ENCODE peak calls at places on chromosome X, in nine cellular contexts. One of them, this sample, is unnamed.

GRCh38 chrX:24391362-24391761 is 30.9 kb downstream of the SUPT20HL1 start:
- DNase-seq in T47D: no peak
- DNase-seq in hypothalamus: no peak
- DNase-seq in dermis microvascular lymphatic vessel endothelial cell: no peak
- DNase-seq in GOT3: no peak
- DNase-seq in activated CD4-positive, alpha-beta T cell treated with anti-CD3 and anti-CD28 coated beads for 1 hour: no peak
- DNase-seq in WTC11: no peak
- DNase-seq in astrocyte of the hippocampus: no peak
- DNase-seq in GDM1: no peak
- DNase-seq in this sample: no peak

GRCh38 chrX:63919081-63919480 is 134.1 kb upstream of the ARHGEF9 start:
- DNase-seq in hypothalamus: no peak
- DNase-seq in dermis microvascular lymphatic vessel endothelial cell: no peak
- DNase-seq in astrocyte of the hippocampus: no peak
- DNase-seq in WTC11: no peak
- DNase-seq in T47D: no peak
- DNase-seq in GDM1: no peak
- DNase-seq in GOT3: no peak
- DNase-seq in activated CD4-positive, alpha-beta T cell treated with anti-CD3 and anti-CD28 coated beads for 1 hour: no peak
- DNase-seq in this sample: no peak

GRCh38 chrX:14886252-14886651 is 13.0 kb downstream of the MOSPD2 start:
- DNase-seq in astrocyte of the hippocampus: no peak
- DNase-seq in T47D: no peak
- DNase-seq in GOT3: no peak
- DNase-seq in hypothalamus: no peak
- DNase-seq in activated CD4-positive, alpha-beta T cell treated with anti-CD3 and anti-CD28 coated beads for 1 hour: no peak
- DNase-seq in dermis microvascular lymphatic vessel endothelial cell: no peak
- DNase-seq in GDM1: no peak
- DNase-seq in WTC11: no peak
- DNase-seq in this sample: no peak

GRCh38 chrX:1727531-1728027 is 112.7 kb downstream of the ASMT start:
- DNase-seq in WTC11: peak; percentile 50
- DNase-seq in activated CD4-positive, alpha-beta T cell treated with anti-CD3 and anti-CD28 coated beads for 1 hour: no peak
- DNase-seq in dermis microvascular lymphatic vessel endothelial cell: no peak
- DNase-seq in T47D: no peak
- DNase-seq in hypothalamus: no peak
- DNase-seq in GDM1: no peak
- DNase-seq in astrocyte of the hippocampus: peak; percentile 55
- DNase-seq in GOT3: no peak
- DNase-seq in this sample: no peak

GRCh38 chrX:143854006-143854405 is 29.9 kb upstream of the UBE2NL start:
- DNase-seq in GOT3: no peak
- DNase-seq in WTC11: no peak
- DNase-seq in astrocyte of the hippocampus: no peak
- DNase-seq in hypothalamus: no peak
- DNase-seq in dermis microvascular lymphatic vessel endothelial cell: no peak
- DNase-seq in activated CD4-positive, alpha-beta T cell treated with anti-CD3 and anti-CD28 coated beads for 1 hour: no peak
- DNase-seq in GDM1: no peak
- DNase-seq in T47D: no peak
- DNase-seq in this sample: no peak

GRCh38 chrX:68503830-68504229 is 5.0 kb downstream of the YIPF6 start:
- DNase-seq in hypothalamus: no peak
- DNase-seq in GOT3: no peak
- DNase-seq in activated CD4-positive, alpha-beta T cell treated with anti-CD3 and anti-CD28 coated beads for 1 hour: no peak
- DNase-seq in GDM1: no peak
- DNase-seq in dermis microvascular lymphatic vessel endothelial cell: no peak
- DNase-seq in astrocyte of the hippocampus: no peak
- DNase-seq in T47D: no peak
- DNase-seq in WTC11: no peak
- DNase-seq in this sample: no peak

GRCh38 chrX:14899607-14900006 is 26.4 kb downstream of the MOSPD2 start:
- DNase-seq in GDM1: no peak
- DNase-seq in T47D: no peak
- DNase-seq in hypothalamus: no peak
- DNase-seq in dermis microvascular lymphatic vessel endothelial cell: peak; percentile 76
- DNase-seq in GOT3: no peak
- DNase-seq in activated CD4-positive, alpha-beta T cell treated with anti-CD3 and anti-CD28 coated beads for 1 hour: no peak
- DNase-seq in WTC11: no peak
- DNase-seq in astrocyte of the hippocampus: peak; percentile 39
- DNase-seq in this sample: no peak

GRCh38 chrX:129957241-129958099 is 25.0 kb upstream of the BCORL1 start:
- DNase-seq in dermis microvascular lymphatic vessel endothelial cell: no peak
- DNase-seq in hypothalamus: peak; percentile 51
- DNase-seq in T47D: no peak
- DNase-seq in activated CD4-positive, alpha-beta T cell treated with anti-CD3 and anti-CD28 coated beads for 1 hour: no peak
- DNase-seq in GOT3: no peak
- DNase-seq in WTC11: peak; percentile 64
- DNase-seq in GDM1: peak; percentile 85
- DNase-seq in astrocyte of the hippocampus: peak; percentile 57
- DNase-seq in this sample: peak; percentile 59

GRCh38 chrX:15594371-15594770 is 6.4 kb downstream of the ACE2 start:
- DNase-seq in GOT3: no peak
- DNase-seq in dermis microvascular lymphatic vessel endothelial cell: no peak
- DNase-seq in hypothalamus: no peak
- DNase-seq in activated CD4-positive, alpha-beta T cell treated with anti-CD3 and anti-CD28 coated beads for 1 hour: no peak
- DNase-seq in astrocyte of the hippocampus: no peak
- DNase-seq in WTC11: no peak
- DNase-seq in GDM1: no peak
- DNase-seq in T47D: peak; percentile 25
- DNase-seq in this sample: no peak

GRCh38 chrX:52576946-52577345 is 60.1 kb upstream of the XAGE1B start:
- DNase-seq in dermis microvascular lymphatic vessel endothelial cell: no peak
- DNase-seq in GDM1: no peak
- DNase-seq in hypothalamus: no peak
- DNase-seq in astrocyte of the hippocampus: no peak
- DNase-seq in T47D: peak; percentile 7
- DNase-seq in activated CD4-positive, alpha-beta T cell treated with anti-CD3 and anti-CD28 coated beads for 1 hour: no peak
- DNase-seq in WTC11: peak; percentile 18
- DNase-seq in GOT3: no peak
- DNase-seq in this sample: no peak

GRCh38 chrX:105126201-105126600 is 94.3 kb downstream of the TEX13A start:
- DNase-seq in dermis microvascular lymphatic vessel endothelial cell: no peak
- DNase-seq in WTC11: no peak
- DNase-seq in T47D: no peak
- DNase-seq in GDM1: no peak
- DNase-seq in hypothalamus: no peak
- DNase-seq in astrocyte of the hippocampus: no peak
- DNase-seq in activated CD4-positive, alpha-beta T cell treated with anti-CD3 and anti-CD28 coated beads for 1 hour: no peak
- DNase-seq in GOT3: no peak
- DNase-seq in this sample: no peak

GRCh38 chrX:141278306-141278705 is 36.0 kb upstream of the SPANXC start:
- DNase-seq in GOT3: no peak
- DNase-seq in dermis microvascular lymphatic vessel endothelial cell: peak; percentile 14
- DNase-seq in hypothalamus: peak; percentile 24
- DNase-seq in astrocyte of the hippocampus: peak; percentile 17
- DNase-seq in activated CD4-positive, alpha-beta T cell treated with anti-CD3 and anti-CD28 coated beads for 1 hour: no peak
- DNase-seq in WTC11: peak; percentile 7
- DNase-seq in T47D: peak; percentile 0
- DNase-seq in GDM1: no peak
- DNase-seq in this sample: no peak

GRCh38 chrX:131633285-131633917 is 89.5 kb downstream of the OR13H1 start:
- DNase-seq in dermis microvascular lymphatic vessel endothelial cell: peak; percentile 38
- DNase-seq in GDM1: peak; percentile 9
- DNase-seq in hypothalamus: peak; percentile 47
- DNase-seq in GOT3: no peak
- DNase-seq in activated CD4-positive, alpha-beta T cell treated with anti-CD3 and anti-CD28 coated beads for 1 hour: peak; percentile 7
- DNase-seq in T47D: peak; percentile 0
- DNase-seq in WTC11: peak; percentile 56
- DNase-seq in astrocyte of the hippocampus: peak; percentile 75
- DNase-seq in this sample: peak; percentile 51

GRCh38 chrX:1231850-1232505 is 19.5 kb upstream of the CRLF2 start:
- DNase-seq in GDM1: no peak
- DNase-seq in WTC11: no peak
- DNase-seq in dermis microvascular lymphatic vessel endothelial cell: no peak
- DNase-seq in activated CD4-positive, alpha-beta T cell treated with anti-CD3 and anti-CD28 coated beads for 1 hour: no peak
- DNase-seq in hypothalamus: no peak
- DNase-seq in GOT3: no peak
- DNase-seq in T47D: no peak
- DNase-seq in astrocyte of the hippocampus: no peak
- DNase-seq in this sample: peak; percentile 67

GRCh38 chrX:21427086-21427485 is 52.9 kb downstream of the CNKSR2 start:
- DNase-seq in astrocyte of the hippocampus: no peak
- DNase-seq in dermis microvascular lymphatic vessel endothelial cell: no peak
- DNase-seq in GDM1: no peak
- DNase-seq in WTC11: no peak
- DNase-seq in activated CD4-positive, alpha-beta T cell treated with anti-CD3 and anti-CD28 coated beads for 1 hour: no peak
- DNase-seq in T47D: no peak
- DNase-seq in GOT3: no peak
- DNase-seq in hypothalamus: no peak
- DNase-seq in this sample: no peak

GRCh38 chrX:26253526-26253925 is 37.6 kb downstream of the MAGEB5 start:
- DNase-seq in WTC11: no peak
- DNase-seq in GOT3: no peak
- DNase-seq in activated CD4-positive, alpha-beta T cell treated with anti-CD3 and anti-CD28 coated beads for 1 hour: no peak
- DNase-seq in T47D: no peak
- DNase-seq in astrocyte of the hippocampus: no peak
- DNase-seq in dermis microvascular lymphatic vessel endothelial cell: no peak
- DNase-seq in GDM1: no peak
- DNase-seq in hypothalamus: no peak
- DNase-seq in this sample: no peak

GRCh38 chrX:20796450-20796849 is 529.7 kb upstream of the RPS6KA3 start:
- DNase-seq in GDM1: no peak
- DNase-seq in activated CD4-positive, alpha-beta T cell treated with anti-CD3 and anti-CD28 coated beads for 1 hour: no peak
- DNase-seq in GOT3: no peak
- DNase-seq in T47D: no peak
- DNase-seq in astrocyte of the hippocampus: no peak
- DNase-seq in dermis microvascular lymphatic vessel endothelial cell: no peak
- DNase-seq in WTC11: no peak
- DNase-seq in hypothalamus: no peak
- DNase-seq in this sample: no peak

GRCh38 chrX:52574416-52575275 is 57.8 kb upstream of the XAGE1B start:
- DNase-seq in WTC11: peak; percentile 23
- DNase-seq in T47D: peak; percentile 27
- DNase-seq in GOT3: no peak
- DNase-seq in GDM1: no peak
- DNase-seq in astrocyte of the hippocampus: peak; percentile 53
- DNase-seq in activated CD4-positive, alpha-beta T cell treated with anti-CD3 and anti-CD28 coated beads for 1 hour: no peak
- DNase-seq in hypothalamus: peak; percentile 0
- DNase-seq in dermis microvascular lymphatic vessel endothelial cell: peak; percentile 16
- DNase-seq in this sample: peak; percentile 23

This sample was measured in DND-41.